ENCODE peak calls at places on chromosomes 6 and 20, in seven cellular contexts. B, K, F, I, A, T and J are unnamed samples.

GRCh38 chr20:63027425-63028389 is 20.9 kb upstream of the BHLHE23 start:
- DNase-seq in I (no peak), B (no peak), K (no peak), F (peak; percentile 25), A (peak; percentile 49), T (peak; percentile 63), J (no peak)

GRCh38 chr20:54129350-54129749 is 44.4 kb downstream of the CYP24A1 start:
- DNase-seq in T (no peak), K (no peak), B (no peak), I (no peak), A (no peak), F (no peak), J (no peak)

GRCh38 chr20:6704132-6704861 is 63.2 kb upstream of the BMP2 start:
- DNase-seq in F (no peak), K (peak; percentile 21), I (no peak), T (no peak), B (no peak), A (no peak), J (no peak)

GRCh38 chr20:64111841-64112641 is 4.7 kb upstream of the NPBWR2 start:
- DNase-seq in T (no peak), K (no peak), B (no peak), A (peak; percentile 53), F (peak; percentile 42), I (no peak), J (no peak)

GRCh38 chr20:32191422-32191821 is 16.1 kb downstream of the PLAGL2 start:
- DNase-seq in A (no peak), B (no peak), F (no peak), T (no peak), K (no peak), I (peak; percentile 60), J (no peak)

GRCh38 chr6:14320342-14320741 is 202.8 kb downstream of the CD83 start:
- DNase-seq in K (no peak), A (no peak), T (no peak), B (no peak), F (no peak), I (no peak), J (no peak)

GRCh38 chr6:41909727-41910126 is 11.2 kb downstream of the MED20 start:
- DNase-seq in F (no peak), A (no peak), I (no peak), B (no peak), K (no peak), T (no peak), J (no peak)

GRCh38 chr6:71287038-71287437 is 1.6 kb upstream of the OGFRL1 start:
- DNase-seq in K (no peak), B (no peak), A (no peak), T (no peak), F (peak; percentile 42), I (no peak), J (no peak)

GRCh38 chr20:50126662-50127061 is 13.7 kb upstream of the UBE2V1 start:
- DNase-seq in B (no peak), T (no peak), I (no peak), F (peak; percentile 77), A (no peak), K (no peak), J (no peak)

GRCh38 chr6:169070506-169071176 is 183.0 kb downstream of the THBS2 start:
- DNase-seq in F (peak; percentile 90), I (peak; percentile 97), B (no peak), T (no peak), A (no peak), K (peak; percentile 97), J (peak; percentile 85)

GRCh38 chr20:56483970-56484369 is 15.5 kb downstream of the RTF2 start:
- DNase-seq in B (no peak), K (no peak), F (no peak), I (no peak), A (no peak), T (no peak), J (no peak)

GRCh38 chr6:158853072-158853871 is 34.1 kb upstream of the EZR start:
- DNase-seq in A (peak; percentile 90), B (peak; percentile 97), I (no peak), F (no peak), T (peak; percentile 74), K (no peak), J (peak; percentile 58)

GRCh38 chr6:127515234-127515793 is 3.8 kb downstream of the MTCL3 start:
- DNase-seq in T (peak; percentile 73), A (peak; percentile 74), K (no peak), I (no peak), F (no peak), B (peak; percentile 43), J (no peak)

GRCh38 chr20:6769953-6770831 is 2.7 kb downstream of the BMP2 start:
- DNase-seq in B (no peak), T (peak; percentile 64), I (peak; percentile 82), K (no peak), F (peak; percentile 68), A (no peak), J (no peak)

GRCh38 chr20:62342910-62343309 is 24.2 kb downstream of the LAMA5 start:
- DNase-seq in F (no peak), T (no peak), K (no peak), I (no peak), B (no peak), A (peak; percentile 44), J (no peak)

GRCh38 chr6:33706136-33706725 is 5.3 kb downstream of the UQCC2 start:
- DNase-seq in I (no peak), K (no peak), A (no peak), T (no peak), B (no peak), F (no peak), J (no peak)

GRCh38 chr6:143746202-143747119 is 68.7 kb downstream of the PHACTR2 start:
- DNase-seq in F (no peak), K (no peak), T (no peak), A (no peak), B (peak; percentile 86), I (no peak), J (peak; percentile 10)

GRCh38 chr6:47404436-47404835 is 73.2 kb upstream of the CD2AP start:
- DNase-seq in F (no peak), B (no peak), T (no peak), A (no peak), K (no peak), I (no peak), J (no peak)

GRCh38 chr6:89260832-89261231 is 43.7 kb upstream of the GABRR1 start:
- DNase-seq in F (no peak), B (no peak), K (no peak), I (peak; percentile 24), T (no peak), A (peak; percentile 31), J (peak; percentile 22)

GRCh38 chr20:20498081-20498861 is 130.4 kb downstream of the INSM1 start:
- DNase-seq in K (no peak), I (no peak), F (no peak), T (peak; percentile 60), A (peak; percentile 70), B (no peak), J (no peak)

GRCh38 chr6:113623124-113623523 is 234.0 kb upstream of the MARCKS start:
- DNase-seq in K (no peak), F (no peak), B (no peak), A (no peak), I (no peak), T (no peak), J (no peak)

DNA sequence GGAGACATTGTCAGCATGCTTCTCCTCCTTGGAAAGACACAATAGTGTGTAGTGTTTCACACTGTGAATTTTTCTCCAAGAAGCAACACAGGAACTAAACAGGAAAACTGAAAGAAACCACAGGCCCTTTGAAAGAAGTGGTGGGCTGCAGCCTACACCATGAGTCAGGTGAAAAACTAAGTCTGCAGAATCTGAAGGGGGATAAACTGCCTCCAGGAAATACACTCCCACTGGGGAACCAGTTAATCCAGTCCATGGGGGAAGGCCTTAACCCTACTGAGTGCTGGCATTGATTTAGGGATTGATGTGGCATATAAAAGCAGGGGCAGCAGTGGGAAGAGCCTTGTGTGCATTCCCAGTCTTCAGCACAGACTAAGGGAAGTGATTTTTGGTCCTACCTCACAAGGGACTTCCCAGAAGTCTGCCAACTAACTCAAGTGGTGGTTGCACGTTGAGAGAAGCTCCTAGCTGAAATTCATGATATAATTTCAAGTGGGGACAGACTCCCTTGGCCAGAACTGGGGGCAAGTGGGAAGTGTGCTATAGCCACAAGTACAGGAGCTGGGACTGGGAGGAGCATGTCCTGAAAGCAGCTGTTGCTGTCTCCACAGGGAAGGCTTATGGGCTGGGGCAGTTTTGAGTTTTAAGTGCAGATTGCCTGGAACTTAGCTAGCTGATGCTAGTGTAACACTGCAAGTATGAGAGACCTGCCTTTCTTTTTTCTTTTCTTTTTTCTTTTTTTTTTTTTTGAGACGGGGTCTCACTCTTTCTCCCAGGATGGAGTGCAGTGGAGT is 31.3 kb downstream of the CITED2 start:
- DNase-seq in T (no peak), I (no peak), B (no peak), K (no peak), F (no peak), A (no peak), J (peak; percentile 74)
- H3K4me3 ChIP-seq in T (no peak overlapping the region), I (no peak overlapping the region), B (no peak overlapping the region), K (no peak overlapping the region), F (no peak overlapping the region), A (no peak overlapping the region), J (no peak overlapping the region)

GRCh38 chr6:108584323-108584722 is 23.6 kb downstream of the FOXO3 start:
- DNase-seq in I (no peak), B (no peak), T (no peak), F (no peak), A (no peak), K (no peak), J (no peak)
- H3K27ac ChIP-seq in I (peak overlapping the region; percentile 76), B (no peak overlapping the region), T (no peak overlapping the region), F (peak overlapping the region; percentile 31), A (no peak overlapping the region), K (no peak overlapping the region), J (no peak overlapping the region)

DNA sequence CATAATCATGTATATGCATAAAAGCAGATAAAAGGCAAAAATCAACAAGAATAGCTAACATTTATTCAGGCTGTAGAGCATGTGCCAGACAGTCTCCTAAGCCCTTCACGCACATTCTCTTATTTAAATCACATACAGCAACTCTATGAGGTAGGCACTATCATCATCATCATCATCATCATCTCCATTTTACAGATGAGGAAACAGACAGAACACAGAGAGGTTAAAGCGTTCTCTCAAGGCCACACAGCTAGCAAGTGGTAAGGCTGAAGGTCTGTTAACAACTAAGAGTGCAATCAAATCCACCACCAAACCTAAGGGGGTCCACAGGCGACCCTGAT is 857 bp upstream of the PLEKHG1 start:
- DNase-seq in I (no peak), K (no peak), A (no peak), T (no peak), F (no peak), B (no peak), J (peak; percentile 50)
- H3K4me3 ChIP-seq in I (peak overlapping the region; percentile 93), K (no peak overlapping the region), A (no peak overlapping the region), T (no peak overlapping the region), F (no peak overlapping the region), B (no peak overlapping the region), J (no peak overlapping the region)

GRCh38 chr6:156917213-156917612 is 140.0 kb downstream of the ARID1B start:
- DNase-seq in I (no peak), K (no peak), B (no peak), T (no peak), F (no peak), A (no peak), J (no peak)

GRCh38 chr6:156918647-156919046 is 141.5 kb downstream of the ARID1B start:
- DNase-seq in I (no peak), B (no peak), A (no peak), K (no peak), F (no peak), T (no peak), J (no peak)

GRCh38 chr6:156914171-156914570 is 137.0 kb downstream of the ARID1B start:
- DNase-seq in K (no peak), T (no peak), B (no peak), F (no peak), I (no peak), A (no peak), J (no peak)

GRCh38 chr6:156919370-156919769 is 142.2 kb downstream of the ARID1B start:
- DNase-seq in B (no peak), A (no peak), F (no peak), T (no peak), I (no peak), K (no peak), J (peak; percentile 44)

GRCh38 chr6:156916108-156916801 is 139.1 kb downstream of the ARID1B start:
- DNase-seq in T (no peak), B (no peak), I (no peak), A (no peak), F (no peak), K (no peak), J (no peak)
- H3K27ac ChIP-seq in T (no peak overlapping the region), B (no peak overlapping the region), I (no peak overlapping the region), A (no peak overlapping the region), F (no peak overlapping the region), K (no peak overlapping the region), J (no peak overlapping the region)